ENCODE peak calls at places on chromosome 16, in five cellular contexts. One of them, this sample, is unnamed.
A peak's percentile ranks its signal among the peaks of the same experiment; 100 is the strongest.

GRCh38 chr16:66152841-66153525 is 213.5 kb upstream of the CDH5 start:
- DNase-seq in lung: no peak
- DNase-seq in cardiac muscle cell: peak; percentile 91
- DNase-seq in CD8-positive, alpha-beta memory T cell: no peak
- DNase-seq in fibroblast of lung: peak; percentile 80
- DNase-seq in this sample: peak; percentile 84

GRCh38 chr16:73016488-73016830 is 31.5 kb downstream of the ZFHX3 start:
- DNase-seq in fibroblast of lung: no peak
- DNase-seq in lung: no peak
- DNase-seq in CD8-positive, alpha-beta memory T cell: no peak
- DNase-seq in cardiac muscle cell: no peak
- DNase-seq in this sample: no peak

GRCh38 chr16:17331071-17331521 is 139.7 kb downstream of the XYLT1 start:
- DNase-seq in lung: no peak
- DNase-seq in cardiac muscle cell: no peak
- DNase-seq in fibroblast of lung: peak; percentile 35
- DNase-seq in CD8-positive, alpha-beta memory T cell: no peak
- DNase-seq in this sample: peak; percentile 32

GRCh38 chr16:8946544-8946943 is 17.2 kb downstream of the USP7 start:
- DNase-seq in cardiac muscle cell: no peak
- DNase-seq in fibroblast of lung: no peak
- DNase-seq in CD8-positive, alpha-beta memory T cell: no peak
- DNase-seq in lung: no peak
- DNase-seq in this sample: no peak

GRCh38 chr16:88856122-88856827 is 472 bp downstream of the GALNS start:
- DNase-seq in fibroblast of lung: no peak
- DNase-seq in cardiac muscle cell: no peak
- DNase-seq in CD8-positive, alpha-beta memory T cell: peak; percentile 23
- DNase-seq in lung: peak; percentile 34
- DNase-seq in this sample: peak; percentile 18

GRCh38 chr16:67538666-67539101 is 10.1 kb downstream of the RIPOR1 start:
- DNase-seq in lung: no peak
- DNase-seq in cardiac muscle cell: peak; percentile 90
- DNase-seq in fibroblast of lung: peak; percentile 54
- DNase-seq in CD8-positive, alpha-beta memory T cell: no peak
- DNase-seq in this sample: peak; percentile 32

GRCh38 chr16:29686740-29687327 is 7.9 kb downstream of the QPRT start:
- DNase-seq in lung: no peak
- DNase-seq in CD8-positive, alpha-beta memory T cell: no peak
- DNase-seq in fibroblast of lung: no peak
- DNase-seq in cardiac muscle cell: no peak
- DNase-seq in this sample: no peak

GRCh38 chr16:68902376-68903345 is 59.3 kb downstream of the TANGO6 start:
- DNase-seq in lung: peak; percentile 51
- DNase-seq in fibroblast of lung: peak; percentile 66
- DNase-seq in CD8-positive, alpha-beta memory T cell: no peak
- DNase-seq in cardiac muscle cell: peak; percentile 68
- DNase-seq in this sample: peak; percentile 82

GRCh38 chr16:48152226-48152625 is 3.6 kb downstream of the ABCC12 start:
- DNase-seq in CD8-positive, alpha-beta memory T cell: no peak
- DNase-seq in cardiac muscle cell: no peak
- DNase-seq in fibroblast of lung: no peak
- DNase-seq in lung: no peak
- DNase-seq in this sample: no peak

GRCh38 chr16:51937771-51938170 is 609.2 kb downstream of the TOX3 start:
- DNase-seq in lung: no peak
- DNase-seq in cardiac muscle cell: no peak
- DNase-seq in fibroblast of lung: no peak
- DNase-seq in CD8-positive, alpha-beta memory T cell: no peak
- DNase-seq in this sample: no peak

GRCh38 chr16:1308977-1309885 is at the start of gene UBE2I:
- DNase-seq in fibroblast of lung: peak; percentile 99
- DNase-seq in cardiac muscle cell: peak; percentile 99
- DNase-seq in lung: peak; percentile 96
- DNase-seq in CD8-positive, alpha-beta memory T cell: peak; percentile 94
- DNase-seq in this sample: peak; percentile 98
- H3K4me1 ChIP-seq in fibroblast of lung: peaks cover 10% of the 10 kb centered on the region
- H3K4me1 ChIP-seq in cardiac muscle cell: peaks cover 16% of the 10 kb centered on the region
- H3K4me1 ChIP-seq in lung: peaks cover 28% of the 10 kb centered on the region
- H3K4me1 ChIP-seq in CD8-positive, alpha-beta memory T cell: peaks cover 39% of the 10 kb centered on the region
- H3K4me1 ChIP-seq in this sample: peaks cover 27% of the 10 kb centered on the region

GRCh38 chr16:31080756-31081419 is 6.7 kb downstream of the ZNF646 start:
- DNase-seq in lung: no peak
- DNase-seq in cardiac muscle cell: no peak
- DNase-seq in CD8-positive, alpha-beta memory T cell: no peak
- DNase-seq in fibroblast of lung: no peak
- DNase-seq in this sample: no peak

GRCh38 chr16:31081428-31082351 is 7.1 kb downstream of the PRSS53 start:
- DNase-seq in lung: no peak
- DNase-seq in fibroblast of lung: no peak
- DNase-seq in cardiac muscle cell: no peak
- DNase-seq in CD8-positive, alpha-beta memory T cell: no peak
- DNase-seq in this sample: no peak

GRCh38 chr16:31079342-31079944 is 5.2 kb downstream of the ZNF646 start:
- DNase-seq in cardiac muscle cell: no peak
- DNase-seq in lung: no peak
- DNase-seq in fibroblast of lung: no peak
- DNase-seq in CD8-positive, alpha-beta memory T cell: no peak
- DNase-seq in this sample: no peak

GRCh38 chr16:31078597-31079341 is 4.5 kb downstream of the ZNF646 start:
- DNase-seq in fibroblast of lung: no peak
- DNase-seq in cardiac muscle cell: no peak
- DNase-seq in CD8-positive, alpha-beta memory T cell: no peak
- DNase-seq in lung: no peak
- DNase-seq in this sample: no peak

GRCh38 chr16:31080035-31080629 is 5.9 kb downstream of the ZNF646 start:
- DNase-seq in lung: no peak
- DNase-seq in fibroblast of lung: no peak
- DNase-seq in CD8-positive, alpha-beta memory T cell: no peak
- DNase-seq in cardiac muscle cell: no peak
- DNase-seq in this sample: no peak
- H3K4me3 ChIP-seq in lung: no peak overlapping the region
- H3K4me3 ChIP-seq in fibroblast of lung: no peak overlapping the region
- H3K4me3 ChIP-seq in CD8-positive, alpha-beta memory T cell: no peak overlapping the region
- H3K4me3 ChIP-seq in cardiac muscle cell: no peak overlapping the region
- H3K4me3 ChIP-seq in this sample: no peak overlapping the region

GRCh38 chr16:1260101-1260670 is 4.3 kb downstream of the TPSD1 start:
- DNase-seq in cardiac muscle cell: no peak
- DNase-seq in fibroblast of lung: no peak
- DNase-seq in lung: no peak
- DNase-seq in CD8-positive, alpha-beta memory T cell: no peak
- DNase-seq in this sample: no peak

GRCh38 chr16:1261131-1261917 is 5.5 kb downstream of the TPSD1 start:
- DNase-seq in lung: no peak
- DNase-seq in CD8-positive, alpha-beta memory T cell: no peak
- DNase-seq in cardiac muscle cell: no peak
- DNase-seq in fibroblast of lung: no peak
- DNase-seq in this sample: no peak

GRCh38 chr16:1262846-1263221 is 7.0 kb downstream of the TPSD1 start:
- DNase-seq in lung: no peak
- DNase-seq in fibroblast of lung: no peak
- DNase-seq in CD8-positive, alpha-beta memory T cell: no peak
- DNase-seq in cardiac muscle cell: no peak
- DNase-seq in this sample: no peak

GRCh38 chr16:1263591-1264216 is 7.8 kb downstream of the TPSD1 start:
- DNase-seq in lung: no peak
- DNase-seq in CD8-positive, alpha-beta memory T cell: no peak
- DNase-seq in cardiac muscle cell: no peak
- DNase-seq in fibroblast of lung: no peak
- DNase-seq in this sample: no peak

DNA sequence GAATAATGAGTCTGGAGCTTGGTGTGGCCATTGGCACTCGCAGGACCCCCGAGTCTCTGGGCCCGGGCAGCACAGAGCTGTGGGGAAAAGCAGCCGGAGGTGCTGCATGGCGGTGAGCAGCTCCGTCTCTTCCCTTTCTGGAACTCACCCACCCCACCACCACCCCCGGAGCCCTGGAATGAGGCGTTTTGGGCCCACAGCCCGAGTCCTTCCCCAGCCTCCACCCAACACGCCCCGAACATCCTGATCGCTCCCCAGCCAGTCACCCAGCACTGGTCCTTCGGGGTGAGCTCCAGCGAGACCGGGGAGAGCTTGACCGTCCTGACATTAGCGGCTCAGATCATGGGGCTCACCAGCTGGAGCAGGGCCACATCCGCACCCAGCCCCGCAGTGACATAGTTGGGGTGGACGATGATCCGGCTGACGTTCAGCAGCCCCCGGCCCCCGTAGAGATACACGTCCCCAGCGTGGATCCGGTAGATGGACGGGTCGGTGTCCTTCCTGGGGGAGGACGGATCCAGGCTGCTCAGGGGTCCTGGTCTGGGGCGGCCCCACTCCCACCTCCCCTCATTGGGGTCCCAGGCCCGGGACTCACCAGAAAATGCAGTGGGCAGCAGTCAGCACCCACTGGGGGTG is 6.5 kb downstream of the TPSD1 start:
- DNase-seq in fibroblast of lung: no peak
- DNase-seq in lung: no peak
- DNase-seq in CD8-positive, alpha-beta memory T cell: no peak
- DNase-seq in cardiac muscle cell: no peak
- DNase-seq in this sample: no peak
- H3K27me3 ChIP-seq in fibroblast of lung: peaks cover 20% of the 10 kb centered on the region
- H3K27me3 ChIP-seq in lung: peaks cover 17% of the 10 kb centered on the region
- H3K27me3 ChIP-seq in CD8-positive, alpha-beta memory T cell: peaks cover 12% of the 10 kb centered on the region
- H3K27me3 ChIP-seq in cardiac muscle cell: peaks cover 56% of the 10 kb centered on the region
- H3K27me3 ChIP-seq in this sample: peaks cover 25% of the 10 kb centered on the region

GRCh38 chr16:85077039-85077438 is 35.2 kb downstream of the CIBAR2 start:
- DNase-seq in fibroblast of lung: no peak
- DNase-seq in cardiac muscle cell: no peak
- DNase-seq in CD8-positive, alpha-beta memory T cell: no peak
- DNase-seq in lung: no peak
- DNase-seq in this sample: no peak

GRCh38 chr16:85069171-85069570 is 41.6 kb downstream of the KIAA0513 start:
- DNase-seq in fibroblast of lung: no peak
- DNase-seq in lung: no peak
- DNase-seq in CD8-positive, alpha-beta memory T cell: no peak
- DNase-seq in cardiac muscle cell: no peak
- DNase-seq in this sample: no peak

GRCh38 chr16:85075236-85075924 is 36.9 kb downstream of the CIBAR2 start:
- DNase-seq in fibroblast of lung: no peak
- DNase-seq in lung: no peak
- DNase-seq in CD8-positive, alpha-beta memory T cell: no peak
- DNase-seq in cardiac muscle cell: no peak
- DNase-seq in this sample: no peak

GRCh38 chr16:85074225-85074914 is 37.9 kb downstream of the CIBAR2 start:
- DNase-seq in fibroblast of lung: no peak
- DNase-seq in CD8-positive, alpha-beta memory T cell: no peak
- DNase-seq in lung: no peak
- DNase-seq in cardiac muscle cell: no peak
- DNase-seq in this sample: no peak

GRCh38 chr16:85072947-85073346 is 39.3 kb downstream of the CIBAR2 start:
- DNase-seq in cardiac muscle cell: peak; percentile 78
- DNase-seq in lung: peak; percentile 34
- DNase-seq in fibroblast of lung: peak; percentile 95
- DNase-seq in CD8-positive, alpha-beta memory T cell: no peak
- DNase-seq in this sample: no peak
- H3K4me1 ChIP-seq in cardiac muscle cell: no peaks in the 10 kb centered on the region
- H3K4me1 ChIP-seq in lung: peaks cover 2% of the 10 kb centered on the region
- H3K4me1 ChIP-seq in fibroblast of lung: peaks cover 3% of the 10 kb centered on the region
- H3K4me1 ChIP-seq in CD8-positive, alpha-beta memory T cell: no peaks in the 10 kb centered on the region
- H3K4me1 ChIP-seq in this sample: peaks cover 13% of the 10 kb centered on the region

DNA sequence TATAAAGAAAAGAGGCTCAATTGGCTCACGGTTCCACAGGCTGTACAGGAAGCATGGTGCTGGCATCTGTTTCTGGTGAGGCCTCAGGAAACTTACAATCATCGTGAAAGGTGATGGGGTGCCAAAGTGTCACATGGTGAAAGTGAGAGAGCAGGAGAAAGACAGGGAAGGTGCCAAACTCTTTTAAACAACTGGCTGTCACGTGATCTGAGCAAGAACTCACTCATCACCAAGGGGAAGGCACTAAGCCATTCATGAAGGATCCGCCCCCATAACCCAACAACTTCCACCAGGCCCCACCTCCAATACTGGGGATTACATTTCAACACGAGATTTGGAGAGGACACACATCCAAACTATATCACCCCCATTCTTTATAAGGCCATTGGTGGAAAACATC is 28.4 kb upstream of the HS3ST2 start:
- DNase-seq in lung: no peak
- DNase-seq in cardiac muscle cell: no peak
- DNase-seq in fibroblast of lung: no peak
- DNase-seq in CD8-positive, alpha-beta memory T cell: no peak
- DNase-seq in this sample: no peak
- H3K4me3 ChIP-seq in lung: no peak overlapping the region
- H3K4me3 ChIP-seq in cardiac muscle cell: no peak overlapping the region
- H3K4me3 ChIP-seq in fibroblast of lung: no peak overlapping the region
- H3K4me3 ChIP-seq in CD8-positive, alpha-beta memory T cell: no peak overlapping the region
- H3K4me3 ChIP-seq in this sample: no peak overlapping the region

GRCh38 chr16:57635266-57636097 is 7.1 kb downstream of the ADGRG1 start:
- DNase-seq in fibroblast of lung: no peak
- DNase-seq in cardiac muscle cell: no peak
- DNase-seq in CD8-positive, alpha-beta memory T cell: no peak
- DNase-seq in lung: no peak
- DNase-seq in this sample: no peak
- H3K27me3 ChIP-seq in fibroblast of lung: no peaks in the 10 kb centered on the region
- H3K27me3 ChIP-seq in cardiac muscle cell: no peaks in the 10 kb centered on the region
- H3K27me3 ChIP-seq in CD8-positive, alpha-beta memory T cell: no peaks in the 10 kb centered on the region
- H3K27me3 ChIP-seq in lung: no peaks in the 10 kb centered on the region
- H3K27me3 ChIP-seq in this sample: no peaks in the 10 kb centered on the region

DNA sequence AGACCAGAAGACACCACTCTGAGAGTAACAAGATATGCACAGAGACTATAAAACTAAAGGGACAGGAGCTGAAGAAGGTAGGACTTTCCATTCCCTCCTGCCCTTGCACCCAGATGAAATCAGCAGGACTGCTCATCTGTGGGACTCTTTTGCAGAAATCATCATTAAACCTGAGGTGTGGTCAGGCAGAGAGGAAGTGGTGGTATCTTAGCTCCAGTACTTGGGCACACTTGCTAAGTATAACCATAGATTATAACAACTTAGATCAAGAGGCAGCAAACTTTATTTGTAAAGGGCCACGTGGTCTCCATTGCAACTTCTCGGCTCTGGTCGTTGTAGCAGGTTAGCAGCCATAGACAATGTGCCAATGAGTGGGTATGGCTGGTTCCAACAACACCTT is 102.6 kb downstream of the MAF start:
- DNase-seq in CD8-positive, alpha-beta memory T cell: no peak
- DNase-seq in cardiac muscle cell: no peak
- DNase-seq in lung: no peak
- DNase-seq in fibroblast of lung: no peak
- DNase-seq in this sample: no peak
- H3K4me1 ChIP-seq in CD8-positive, alpha-beta memory T cell: peaks cover 20% of the 10 kb centered on the region
- H3K4me1 ChIP-seq in cardiac muscle cell: no peaks in the 10 kb centered on the region
- H3K4me1 ChIP-seq in lung: no peaks in the 10 kb centered on the region
- H3K4me1 ChIP-seq in fibroblast of lung: no peaks in the 10 kb centered on the region
- H3K4me1 ChIP-seq in this sample: no peaks in the 10 kb centered on the region

This sample was measured in adipocyte.